ENCODE peak calls at places on chromosomes 13 and 19, in five cellular contexts. N, O, A, F and U are unnamed samples.

GRCh38 chr13:29740961-29741360 is 109.5 kb downstream of the UBL3 start:
- DNase-seq in N (no peak), O (no peak), A (no peak), F (no peak), U (no peak)

GRCh38 chr13:68125087-68125480 is 894.9 kb upstream of the PCDH9 start:
- DNase-seq in N (no peak), O (no peak), A (no peak), F (no peak), U (no peak)

GRCh38 chr13:26095338-26095737 is 43.5 kb upstream of the SHISA2 start:
- DNase-seq in N (no peak), O (no peak), A (no peak), F (no peak), U (no peak)

GRCh38 chr19:18155095-18156087 is 2.4 kb downstream of the PIK3R2 start:
- DNase-seq in N (no peak), O (no peak), A (no peak), F (no peak), U (no peak)

GRCh38 chr19:30255783-30256509 is 116.2 kb upstream of the ZNF536 start:
- DNase-seq in N (no peak), O (no peak), A (no peak), F (no peak), U (no peak)

GRCh38 chr13:106186366-106187030 is 349.0 kb downstream of the EFNB2 start:
- DNase-seq in N (no peak), O (no peak), A (no peak), F (no peak), U (no peak)

GRCh38 chr19:35451278-35452096 is 3.4 kb downstream of the FFAR2 start:
- DNase-seq in N (no peak), O (no peak), A (no peak), F (no peak), U (no peak)

GRCh38 chr13:95030948-95031347 is 270.3 kb downstream of the ABCC4 start:
- DNase-seq in N (no peak), O (no peak), A (no peak), F (no peak), U (no peak)

GRCh38 chr19:41541990-41542584 is 33.9 kb upstream of the CEACAM21 start:
- DNase-seq in N (no peak), O (no peak), A (peak; percentile 67), F (peak; percentile 71), U (peak; percentile 72)

GRCh38 chr19:3665681-3666544 is 34.4 kb downstream of the PIP5K1C start:
- DNase-seq in N (peak; percentile 26), O (no peak), A (peak; percentile 64), F (peak; percentile 58), U (peak; percentile 65)